ENCODE peak calls at places on chromosomes 11 and 22, in four cellular contexts. P, V, A and T are unnamed samples.

GRCh38 chr11:61803889-61804647 is 11.4 kb downstream of the FEN1 start:
- DNase-seq in P (peak), V (no peak), A (no peak), T (no peak)

GRCh38 chr11:116267146-116267545 is 505.6 kb downstream of the BUD13 start:
- DNase-seq in P (no peak), V (no peak), A (no peak), T (no peak)

GRCh38 chr11:12017865-12018453 is 9.5 kb upstream of the DKK3 start:
- DNase-seq in P (peak), V (peak), A (no peak), T (no peak)

GRCh38 chr11:8207080-8208000 is 38.5 kb upstream of the RIC3 start:
- DNase-seq in P (peak), V (peak), A (no peak), T (peak)

GRCh38 chr11:28529046-28529445 is 420.9 kb downstream of the METTL15 start:
- DNase-seq in P (peak), V (peak), A (no peak), T (no peak)

GRCh38 chr11:35483131-35483800 is 42.1 kb downstream of the PAMR1 start:
- DNase-seq in P (peak), V (no peak), A (no peak), T (no peak)

GRCh38 chr11:8092587-8093424 is 11.8 kb downstream of the TUB start:
- DNase-seq in P (peak), V (peak), A (no peak), T (peak)

GRCh38 chr11:12785901-12786300 is 111.7 kb downstream of the TEAD1 start:
- DNase-seq in P (no peak), V (no peak), A (no peak), T (no peak)

GRCh38 chr22:43862074-43862881 is at the start of gene SULT4A1:
- DNase-seq in P (peak), V (peak), A (no peak), T (peak)

GRCh38 chr11:29321293-29322132 is 695.3 kb downstream of the KCNA4 start:
- DNase-seq in P (peak), V (no peak), A (no peak), T (no peak)

GRCh38 chr11:27253200-27253599 is 109.8 kb downstream of the CCDC34 start:
- DNase-seq in P (no peak), V (no peak), A (no peak), T (no peak)

GRCh38 chr11:122696662-122697061 is 41.1 kb downstream of the UBASH3B start:
- DNase-seq in P (no peak), V (no peak), A (no peak), T (no peak)

GRCh38 chr11:65014146-65014960 is at the start of gene ARL2:
- DNase-seq in P (no peak), V (no peak), A (no peak), T (peak)

GRCh38 chr22:40128989-40129388 is 48.7 kb upstream of the TNRC6B start:
- DNase-seq in P (no peak), V (no peak), A (no peak), T (no peak)

GRCh38 chr11:2471048-2471803 is 26.4 kb downstream of the KCNQ1 start:
- DNase-seq in P (no peak), V (no peak), A (no peak), T (no peak)

GRCh38 chr11:4022669-4023068 is 71.9 kb upstream of the RRM1 start:
- DNase-seq in P (no peak), V (no peak), A (no peak), T (no peak)
- H4K5ac ChIP-seq in P (no peak), V (no peak), A (no peak), T (no peak)

GRCh38 chr11:70029115-70029830 is 48.8 kb upstream of the ANO1 start:
- DNase-seq in P (no peak), V (peak), A (no peak), T (peak)

GRCh38 chr11:70031631-70032469 is 46.3 kb upstream of the ANO1 start:
- DNase-seq in P (no peak), V (no peak), A (no peak), T (peak)

GRCh38 chr11:70028147-70028855 is 49.8 kb upstream of the ANO1 start:
- DNase-seq in P (no peak), V (no peak), A (no peak), T (peak)

GRCh38 chr11:70032470-70032795 is 45.7 kb upstream of the ANO1 start:
- DNase-seq in P (no peak), V (no peak), A (no peak), T (peak)

GRCh38 chr11:70029831-70030811 is 48.0 kb upstream of the ANO1 start:
- DNase-seq in P (no peak), V (no peak), A (no peak), T (peak)
- H4K5ac ChIP-seq in P (no peak), V (no peak), A (no peak), T (no peak)

DNA sequence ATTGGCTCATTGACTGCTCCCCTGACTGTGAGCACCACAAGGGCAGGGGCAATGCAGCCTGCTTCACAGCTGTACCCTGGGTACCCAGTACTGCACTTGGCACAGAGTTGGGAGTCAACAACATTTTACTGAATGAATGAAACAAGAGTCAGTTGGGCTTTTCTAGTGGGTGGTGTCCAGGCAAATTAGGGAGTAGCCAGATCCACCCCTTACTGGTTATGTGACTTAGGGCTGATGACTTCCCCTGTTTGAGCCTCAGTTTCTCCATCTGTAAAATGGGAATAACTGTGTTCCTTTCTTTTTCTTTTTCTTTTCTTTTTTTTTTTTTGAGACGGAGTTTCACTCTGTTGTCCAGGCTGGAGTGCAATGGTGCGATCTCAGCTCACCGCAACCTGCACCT is 23.1 kb downstream of the MIAT start:
- DNase-seq in P (no peak), V (no peak), A (no peak), T (no peak)
- H4K5ac ChIP-seq in P (no peak), V (no peak), A (no peak), T (no peak)

GRCh38 chr11:66467756-66468155 is 1.1 kb downstream of the PELI3 start:
- DNase-seq in P (no peak), V (peak), A (no peak), T (peak)
- H4K5ac ChIP-seq in P (no peak), V (no peak), A (no peak), T (no peak)